ENCODE peak calls at places on chromosomes 16 and 17, in four cellular contexts. D is frontal cortex, S is EL, R is GF-D8. P is an unnamed sample.

GRCh38 chr17:69084911-69085310 is 24.2 kb upstream of the ABCA9 start:
- DNase-seq in R (no peak), D (no peak), S (no peak), P (no peak)

GRCh38 chr16:51035711-51036110 is 115.4 kb downstream of the SALL1 start:
- DNase-seq in R (no peak), D (no peak), S (no peak), P (peak; percentile 96)

GRCh38 chr17:29581583-29582253 is 7.7 kb downstream of the GIT1 start:
- DNase-seq in R (no peak), S (no peak), D (peak; percentile 55), P (no peak)

GRCh38 chr17:43721537-43722268 is 36.9 kb downstream of the SOST start:
- DNase-seq in R (no peak), S (peak; percentile 20), D (no peak), P (no peak)

GRCh38 chr16:8863594-8864424 is 5.0 kb downstream of the CARHSP1 start:
- DNase-seq in S (no peak), D (peak; percentile 56), R (no peak), P (peak; percentile 16)

GRCh38 chr17:16480995-16481394 is 11.0 kb downstream of the LRRC75A start:
- DNase-seq in S (no peak), R (no peak), D (no peak), P (no peak)

GRCh38 chr17:28547623-28548416 is 4.6 kb downstream of the UNC119 start:
- DNase-seq in S (peak; percentile 82), R (no peak), D (peak; percentile 77), P (peak; percentile 90)

GRCh38 chr17:12406623-12407228 is 259.0 kb upstream of the MYOCD start:
- DNase-seq in S (no peak), D (no peak), R (no peak), P (no peak)

GRCh38 chr17:75524269-75524970 is 1.1 kb upstream of the LLGL2 start:
- DNase-seq in S (no peak), D (no peak), R (no peak), P (no peak)

GRCh38 chr16:70380205-70380918 is 33.7 kb downstream of the DDX19A start:
- DNase-seq in R (peak; percentile 26), S (peak; percentile 96), D (no peak), P (peak; percentile 46)

GRCh38 chr16:58022601-58023371 is 2.8 kb upstream of the MMP15 start:
- DNase-seq in D (peak; percentile 68), R (no peak), S (peak; percentile 81), P (no peak)

GRCh38 chr16:85555549-85556455 is 57.3 kb upstream of the GSE1 start:
- DNase-seq in R (peak; percentile 37), D (no peak), S (peak; percentile 55), P (peak; percentile 60)

GRCh38 chr16:17160285-17160854 is 310.4 kb downstream of the XYLT1 start:
- DNase-seq in D (peak; percentile 42), S (peak; percentile 10), R (no peak), P (no peak)

P was measured in MV-4-11.